ENCODE peak calls at places on chromosomes 16 and 17, in five cellular contexts. P, Q, A, B and V are unnamed samples.
A peak's percentile ranks its signal among the peaks of the same experiment; 100 is the strongest.

GRCh38 chr17:52759864-52760263 is 601.4 kb upstream of the CA10 start:
- DNase-seq in A (no peak), B (no peak), P (no peak), Q (no peak), V (peak; percentile 9)

GRCh38 chr16:69626256-69626655 is 60.5 kb downstream of the NFAT5 start:
- DNase-seq in A (no peak), Q (no peak), B (no peak), P (peak; percentile 31), V (peak; percentile 20)

GRCh38 chr17:50963139-50963538 is 97.0 kb upstream of the TOB1 start:
- DNase-seq in P (no peak), A (no peak), Q (no peak), B (no peak), V (no peak)

GRCh38 chr17:50439008-50439407 is 13.0 kb downstream of the ACSF2 start:
- DNase-seq in B (no peak), P (no peak), Q (no peak), A (no peak), V (no peak)

GRCh38 chr17:81034779-81035388 is at the start of gene BAIAP2:
- DNase-seq in A (no peak), Q (peak; percentile 99), B (peak; percentile 100), P (peak; percentile 100), V (peak; percentile 95)

GRCh38 chr16:57634171-57634570 is 5.7 kb downstream of the ADGRG1 start:
- DNase-seq in A (no peak), Q (no peak), B (no peak), P (peak; percentile 58), V (no peak)

GRCh38 chr17:4998027-4998665 is 396 bp downstream of the KIF1C start:
- DNase-seq in P (no peak), A (no peak), Q (no peak), B (peak; percentile 44), V (no peak)

GRCh38 chr16:90057738-90058173 is 19.4 kb downstream of the PRDM7 start:
- DNase-seq in A (no peak), B (no peak), Q (peak; percentile 58), P (peak; percentile 21), V (peak; percentile 81)

GRCh38 chr17:37392024-37392590 is 14.5 kb downstream of the ACACA start:
- DNase-seq in P (peak; percentile 44), A (no peak), Q (no peak), B (no peak), V (peak; percentile 85)

GRCh38 chr17:64092952-64093451 is 36.9 kb downstream of the ERN1 start:
- DNase-seq in P (no peak), Q (no peak), A (no peak), B (no peak), V (no peak)

GRCh38 chr16:85238233-85238647 is 126.0 kb upstream of the CIBAR2 start:
- DNase-seq in A (no peak), B (no peak), Q (no peak), P (peak; percentile 77), V (peak; percentile 91)

GRCh38 chr16:25172831-25173230 is 43.9 kb upstream of the AQP8 start:
- DNase-seq in A (no peak), P (no peak), B (no peak), Q (no peak), V (no peak)

GRCh38 chr17:74971069-74971841 is 1.3 kb downstream of the HID1 start:
- DNase-seq in Q (no peak), A (no peak), B (no peak), P (no peak), V (no peak)

GRCh38 chr16:4415538-4416199 is 727 bp downstream of the CORO7 start:
- DNase-seq in B (no peak), P (no peak), A (no peak), Q (peak; percentile 73), V (no peak)

GRCh38 chr17:81909966-81910839 is 996 bp downstream of the PCYT2 start:
- DNase-seq in A (no peak), Q (no peak), P (no peak), B (no peak), V (no peak)

GRCh38 chr17:80313160-80313829 is 52.6 kb downstream of the RNF213 start:
- DNase-seq in P (no peak), Q (no peak), A (no peak), B (no peak), V (no peak)

GRCh38 chr16:85064186-85064585 is 36.6 kb downstream of the KIAA0513 start:
- DNase-seq in A (no peak), Q (no peak), P (no peak), B (no peak), V (no peak)

GRCh38 chr17:49971848-49972485 is 3.0 kb downstream of the DLX4 start:
- DNase-seq in A (no peak), Q (no peak), P (no peak), B (no peak), V (no peak)

GRCh38 chr16:17585449-17586080 is 114.8 kb upstream of the XYLT1 start:
- DNase-seq in Q (no peak), P (no peak), A (peak; percentile 48), B (no peak), V (no peak)

GRCh38 chr17:77320501-77321256 is 179.9 kb downstream of the SEC14L1 start:
- DNase-seq in B (no peak), Q (no peak), A (no peak), P (peak; percentile 27), V (peak; percentile 36)

GRCh38 chr16:23496826-23497542 is 13.3 kb downstream of the GGA2 start:
- DNase-seq in B (no peak), P (peak; percentile 89), A (no peak), Q (no peak), V (peak; percentile 67)

GRCh38 chr16:59697236-59697635 is 963.1 kb upstream of the GOT2 start:
- DNase-seq in Q (no peak), B (no peak), P (no peak), A (no peak), V (no peak)